ENCODE peak calls at places on chromosomes 13 and 19, in nine cellular contexts. Z, S, X, I, P, V, C, L and Q are unnamed samples.

GRCh38 chr19:18858906-18859646 is 27.3 kb downstream of the UPF1 start:
- DNase-seq in L (no peak), V (no peak), S (no peak), Z (no peak), P (no peak), C (no peak), I (no peak), X (no peak), Q (no peak)

GRCh38 chr13:52104624-52105023 is 24.2 kb downstream of the NEK5 start:
- DNase-seq in L (no peak), I (no peak), C (no peak), P (no peak), X (no peak), S (no peak), V (no peak), Z (peak), Q (no peak)

GRCh38 chr13:108268713-108269112 is 805 bp upstream of the TNFSF13B start:
- DNase-seq in X (no peak), V (no peak), L (no peak), Z (no peak), S (peak), P (no peak), C (no peak), I (no peak), Q (no peak)

GRCh38 chr19:27929399-27929798 is 1283.6 kb downstream of the UQCRFS1 start:
- DNase-seq in C (no peak), X (no peak), V (no peak), S (no peak), I (no peak), Z (no peak), L (no peak), P (no peak), Q (no peak)

GRCh38 chr13:78660130-78660857 is 1.3 kb upstream of the OBI1 start:
- DNase-seq in X (no peak), V (no peak), I (no peak), P (no peak), S (peak), Z (no peak), C (no peak), L (no peak), Q (no peak)

GRCh38 chr13:87884874-87885273 is 213.7 kb downstream of the SLITRK5 start:
- DNase-seq in L (no peak), X (no peak), S (no peak), P (peak), I (no peak), V (no peak), Z (peak), C (no peak), Q (no peak)

GRCh38 chr13:79781829-79782540 is 301.0 kb downstream of the NDFIP2 start:
- DNase-seq in C (no peak), P (no peak), L (no peak), V (no peak), S (no peak), I (no peak), Z (no peak), X (no peak), Q (no peak)

GRCh38 chr13:94712812-94713555 is 639 bp upstream of the SOX21 start:
- DNase-seq in C (no peak), X (no peak), I (no peak), L (no peak), Z (peak), S (peak), P (peak), V (no peak), Q (no peak)

GRCh38 chr19:28941833-28942232 is 271.1 kb downstream of the UQCRFS1 start:
- DNase-seq in S (no peak), X (no peak), L (no peak), I (no peak), V (no peak), Z (no peak), C (no peak), P (no peak), Q (no peak)

GRCh38 chr19:16118489-16119033 is 6.9 kb downstream of the RAB8A start:
- DNase-seq in L (no peak), V (no peak), Z (no peak), P (no peak), I (no peak), S (no peak), X (no peak), C (no peak), Q (no peak)

GRCh38 chr13:35718084-35718483 is 241.6 kb upstream of the MAB21L1 start:
- DNase-seq in Z (no peak), C (no peak), X (no peak), V (no peak), S (no peak), P (no peak), L (no peak), I (no peak), Q (no peak)

GRCh38 chr19:29323046-29323971 is 110.4 kb upstream of the UQCRFS1 start:
- DNase-seq in C (no peak), S (no peak), P (no peak), I (no peak), Z (no peak), X (no peak), V (no peak), L (no peak), Q (no peak)

GRCh38 chr13:28492527-28493367 is 2.2 kb downstream of the FLT1 start:
- DNase-seq in C (no peak), Z (no peak), L (no peak), X (no peak), V (no peak), P (peak), S (no peak), I (no peak), Q (no peak)

GRCh38 chr19:38792250-38793111 is 3.5 kb downstream of the LGALS7B start:
- DNase-seq in Z (no peak), I (peak), S (no peak), C (no peak), L (no peak), V (peak), P (no peak), X (no peak), Q (no peak)

GRCh38 chr13:43787518-43787891 is 733 bp upstream of the ENOX1 start:
- DNase-seq in X (no peak), S (no peak), P (peak), L (no peak), Z (no peak), V (no peak), I (no peak), C (no peak), Q (no peak)

GRCh38 chr13:67736646-67737420 is 506.7 kb upstream of the PCDH9 start:
- DNase-seq in X (peak), C (peak), V (no peak), P (peak), Z (peak), I (no peak), L (no peak), S (no peak), Q (no peak)